ENCODE peak calls at places on chromosomes 3 and 15, in five cellular contexts. One of them, this sample, is unnamed.

GRCh38 chr15:64017082-64017588 is 29.1 kb downstream of the DAPK2 start:
- DNase-seq in neuronal stem cell: no peak
- DNase-seq in ovary: no peak
- DNase-seq in CD8-positive, alpha-beta memory T cell: no peak
- DNase-seq in GM12865: no peak
- DNase-seq in this sample: no peak

GRCh38 chr15:47289667-47290066 is 427.6 kb upstream of the SEMA6D start:
- DNase-seq in neuronal stem cell: no peak
- DNase-seq in ovary: no peak
- DNase-seq in CD8-positive, alpha-beta memory T cell: no peak
- DNase-seq in GM12865: no peak
- DNase-seq in this sample: no peak

GRCh38 chr15:53580371-53580770 is 179.1 kb downstream of the WDR72 start:
- DNase-seq in neuronal stem cell: no peak
- DNase-seq in ovary: no peak
- DNase-seq in CD8-positive, alpha-beta memory T cell: no peak
- DNase-seq in GM12865: no peak
- DNase-seq in this sample: no peak

GRCh38 chr3:114454592-114455251 is 160.9 kb downstream of the TIGIT start:
- DNase-seq in neuronal stem cell: peak; percentile 26
- DNase-seq in ovary: peak; percentile 32
- DNase-seq in CD8-positive, alpha-beta memory T cell: no peak
- DNase-seq in GM12865: peak; percentile 65
- DNase-seq in this sample: peak; percentile 78

GRCh38 chr15:39833515-39833981 is 50.9 kb upstream of the FSIP1 start:
- DNase-seq in neuronal stem cell: no peak
- DNase-seq in ovary: no peak
- DNase-seq in CD8-positive, alpha-beta memory T cell: no peak
- DNase-seq in GM12865: no peak
- DNase-seq in this sample: no peak

GRCh38 chr15:74283366-74283765 is 47.2 kb downstream of the CCDC33 start:
- DNase-seq in neuronal stem cell: no peak
- DNase-seq in ovary: no peak
- DNase-seq in CD8-positive, alpha-beta memory T cell: no peak
- DNase-seq in GM12865: no peak
- DNase-seq in this sample: peak; percentile 40

GRCh38 chr3:169562988-169563774 is 100.3 kb downstream of the MECOM start:
- DNase-seq in neuronal stem cell: no peak
- DNase-seq in ovary: no peak
- DNase-seq in CD8-positive, alpha-beta memory T cell: no peak
- DNase-seq in GM12865: peak; percentile 11
- DNase-seq in this sample: no peak

GRCh38 chr3:79808515-79808914 is 40.7 kb upstream of the ROBO1 start:
- DNase-seq in neuronal stem cell: no peak
- DNase-seq in ovary: no peak
- DNase-seq in CD8-positive, alpha-beta memory T cell: no peak
- DNase-seq in GM12865: no peak
- DNase-seq in this sample: no peak

GRCh38 chr15:96324192-96324895 is 6.2 kb upstream of the NR2F2 start:
- DNase-seq in neuronal stem cell: no peak
- DNase-seq in ovary: peak; percentile 79
- DNase-seq in CD8-positive, alpha-beta memory T cell: no peak
- DNase-seq in GM12865: no peak
- DNase-seq in this sample: no peak

GRCh38 chr3:11159421-11159904 is 5.2 kb downstream of the HRH1 start:
- DNase-seq in neuronal stem cell: no peak
- DNase-seq in ovary: peak; percentile 66
- DNase-seq in CD8-positive, alpha-beta memory T cell: no peak
- DNase-seq in GM12865: no peak
- DNase-seq in this sample: no peak

GRCh38 chr3:19213608-19214220 is 65.4 kb downstream of the KCNH8 start:
- DNase-seq in neuronal stem cell: no peak
- DNase-seq in ovary: no peak
- DNase-seq in CD8-positive, alpha-beta memory T cell: no peak
- DNase-seq in GM12865: peak; percentile 29
- DNase-seq in this sample: no peak

GRCh38 chr3:123757281-123757940 is 126.7 kb downstream of the MYLK start:
- DNase-seq in neuronal stem cell: no peak
- DNase-seq in ovary: no peak
- DNase-seq in CD8-positive, alpha-beta memory T cell: no peak
- DNase-seq in GM12865: no peak
- DNase-seq in this sample: no peak

GRCh38 chr15:67790610-67791319 is 34.5 kb upstream of the SKOR1 start:
- DNase-seq in neuronal stem cell: no peak
- DNase-seq in ovary: no peak
- DNase-seq in CD8-positive, alpha-beta memory T cell: no peak
- DNase-seq in GM12865: no peak
- DNase-seq in this sample: no peak

GRCh38 chr3:135125171-135125801 is 330.2 kb downstream of the EPHB1 start:
- DNase-seq in neuronal stem cell: peak; percentile 63
- DNase-seq in ovary: no peak
- DNase-seq in CD8-positive, alpha-beta memory T cell: no peak
- DNase-seq in GM12865: peak; percentile 27
- DNase-seq in this sample: peak; percentile 31

GRCh38 chr15:70323111-70323851 is 225.6 kb upstream of the TLE3 start:
- DNase-seq in neuronal stem cell: peak; percentile 15
- DNase-seq in ovary: peak; percentile 50
- DNase-seq in CD8-positive, alpha-beta memory T cell: no peak
- DNase-seq in GM12865: no peak
- DNase-seq in this sample: peak; percentile 7

GRCh38 chr15:40313531-40314398 is 6.0 kb upstream of the PLCB2 start:
- DNase-seq in neuronal stem cell: no peak
- DNase-seq in ovary: no peak
- DNase-seq in CD8-positive, alpha-beta memory T cell: peak; percentile 54
- DNase-seq in GM12865: peak; percentile 39
- DNase-seq in this sample: peak; percentile 93

GRCh38 chr3:160163259-160163878 is 61.9 kb upstream of the C3orf80 start:
- DNase-seq in neuronal stem cell: no peak
- DNase-seq in ovary: no peak
- DNase-seq in CD8-positive, alpha-beta memory T cell: no peak
- DNase-seq in GM12865: peak; percentile 40
- DNase-seq in this sample: no peak

GRCh38 chr3:183178833-183179549 is 16.5 kb upstream of the LAMP3 start:
- DNase-seq in neuronal stem cell: peak; percentile 60
- DNase-seq in ovary: peak; percentile 40
- DNase-seq in CD8-positive, alpha-beta memory T cell: no peak
- DNase-seq in GM12865: peak; percentile 32
- DNase-seq in this sample: peak; percentile 42

GRCh38 chr3:112699436-112699978 is 58.6 kb upstream of the CCDC80 start:
- DNase-seq in neuronal stem cell: no peak
- DNase-seq in ovary: no peak
- DNase-seq in CD8-positive, alpha-beta memory T cell: no peak
- DNase-seq in GM12865: no peak
- DNase-seq in this sample: no peak

GRCh38 chr3:196322-197153 is at the start of gene CHL1:
- DNase-seq in neuronal stem cell: peak; percentile 47
- DNase-seq in ovary: peak; percentile 28
- DNase-seq in CD8-positive, alpha-beta memory T cell: no peak
- DNase-seq in GM12865: no peak
- DNase-seq in this sample: peak; percentile 70

GRCh38 chr3:16066975-16067374 is 107.5 kb upstream of the GALNT15 start:
- DNase-seq in neuronal stem cell: no peak
- DNase-seq in ovary: no peak
- DNase-seq in CD8-positive, alpha-beta memory T cell: no peak
- DNase-seq in GM12865: no peak
- DNase-seq in this sample: no peak

GRCh38 chr3:16516695-16517481 is 3.4 kb upstream of the RFTN1 start:
- DNase-seq in neuronal stem cell: no peak
- DNase-seq in ovary: peak; percentile 69
- DNase-seq in CD8-positive, alpha-beta memory T cell: peak; percentile 11
- DNase-seq in GM12865: peak; percentile 60
- DNase-seq in this sample: peak; percentile 44

GRCh38 chr3:32817195-32817560 is 619 bp upstream of the TRIM71 start:
- DNase-seq in neuronal stem cell: no peak
- DNase-seq in ovary: no peak
- DNase-seq in CD8-positive, alpha-beta memory T cell: no peak
- DNase-seq in GM12865: no peak
- DNase-seq in this sample: peak; percentile 49

GRCh38 chr3:52240059-52240885 is 1.3 kb upstream of the TWF2 start:
- DNase-seq in neuronal stem cell: no peak
- DNase-seq in ovary: peak; percentile 47
- DNase-seq in CD8-positive, alpha-beta memory T cell: no peak
- DNase-seq in GM12865: peak; percentile 85
- DNase-seq in this sample: peak; percentile 47

GRCh38 chr3:152419748-152420147 is 151.0 kb downstream of the MBNL1 start:
- DNase-seq in neuronal stem cell: no peak
- DNase-seq in ovary: no peak
- DNase-seq in CD8-positive, alpha-beta memory T cell: no peak
- DNase-seq in GM12865: no peak
- DNase-seq in this sample: no peak

GRCh38 chr15:80251505-80252280 is at the start of gene CTXND1:
- DNase-seq in neuronal stem cell: peak; percentile 21
- DNase-seq in ovary: no peak
- DNase-seq in CD8-positive, alpha-beta memory T cell: no peak
- DNase-seq in GM12865: no peak
- DNase-seq in this sample: peak; percentile 45

GRCh38 chr3:15647629-15648167 is 46.2 kb downstream of the BTD start:
- DNase-seq in neuronal stem cell: no peak
- DNase-seq in ovary: no peak
- DNase-seq in CD8-positive, alpha-beta memory T cell: peak; percentile 24
- DNase-seq in GM12865: peak; percentile 95
- DNase-seq in this sample: no peak

GRCh38 chr3:184284696-184285095 is 8.9 kb downstream of the ECE2 start:
- DNase-seq in neuronal stem cell: peak; percentile 41
- DNase-seq in ovary: no peak
- DNase-seq in CD8-positive, alpha-beta memory T cell: no peak
- DNase-seq in GM12865: peak; percentile 22
- DNase-seq in this sample: peak; percentile 80

GRCh38 chr3:58994746-58995330 is 55.0 kb downstream of the CFAP20DC start:
- DNase-seq in neuronal stem cell: peak; percentile 56
- DNase-seq in ovary: no peak
- DNase-seq in CD8-positive, alpha-beta memory T cell: no peak
- DNase-seq in GM12865: peak; percentile 71
- DNase-seq in this sample: peak; percentile 77

GRCh38 chr15:66765478-66766281 is 63.6 kb downstream of the SMAD6 start:
- DNase-seq in neuronal stem cell: no peak
- DNase-seq in ovary: peak; percentile 46
- DNase-seq in CD8-positive, alpha-beta memory T cell: no peak
- DNase-seq in GM12865: peak; percentile 73
- DNase-seq in this sample: peak; percentile 96
- H3K4me3 ChIP-seq in neuronal stem cell: no peak overlapping the region
- H3K4me3 ChIP-seq in ovary: no peak overlapping the region
- H3K4me3 ChIP-seq in CD8-positive, alpha-beta memory T cell: no peak overlapping the region
- H3K4me3 ChIP-seq in GM12865: no peak overlapping the region
- H3K4me3 ChIP-seq in this sample: no peak overlapping the region

GRCh38 chr3:177609613-177610012 is 412.3 kb upstream of the TBL1XR1 start:
- DNase-seq in neuronal stem cell: no peak
- DNase-seq in ovary: no peak
- DNase-seq in CD8-positive, alpha-beta memory T cell: no peak
- DNase-seq in GM12865: no peak
- DNase-seq in this sample: no peak
- H3K4me3 ChIP-seq in neuronal stem cell: no peak overlapping the region
- H3K4me3 ChIP-seq in ovary: no peak overlapping the region
- H3K4me3 ChIP-seq in CD8-positive, alpha-beta memory T cell: no peak overlapping the region
- H3K4me3 ChIP-seq in GM12865: no peak overlapping the region
- H3K4me3 ChIP-seq in this sample: no peak overlapping the region

GRCh38 chr3:71247221-71247947 is 336.1 kb downstream of the FOXP1 start:
- DNase-seq in neuronal stem cell: no peak
- DNase-seq in ovary: no peak
- DNase-seq in CD8-positive, alpha-beta memory T cell: no peak
- DNase-seq in GM12865: no peak
- DNase-seq in this sample: peak; percentile 33

GRCh38 chr3:71244153-71245051 is 339.1 kb downstream of the FOXP1 start:
- DNase-seq in neuronal stem cell: no peak
- DNase-seq in ovary: peak; percentile 47
- DNase-seq in CD8-positive, alpha-beta memory T cell: no peak
- DNase-seq in GM12865: no peak
- DNase-seq in this sample: peak; percentile 40

GRCh38 chr3:71245052-71245488 is 338.5 kb downstream of the FOXP1 start:
- DNase-seq in neuronal stem cell: no peak
- DNase-seq in ovary: peak; percentile 48
- DNase-seq in CD8-positive, alpha-beta memory T cell: no peak
- DNase-seq in GM12865: no peak
- DNase-seq in this sample: peak; percentile 67

GRCh38 chr3:71247948-71248315 is 335.6 kb downstream of the FOXP1 start:
- DNase-seq in neuronal stem cell: no peak
- DNase-seq in ovary: no peak
- DNase-seq in CD8-positive, alpha-beta memory T cell: no peak
- DNase-seq in GM12865: no peak
- DNase-seq in this sample: no peak

DNA sequence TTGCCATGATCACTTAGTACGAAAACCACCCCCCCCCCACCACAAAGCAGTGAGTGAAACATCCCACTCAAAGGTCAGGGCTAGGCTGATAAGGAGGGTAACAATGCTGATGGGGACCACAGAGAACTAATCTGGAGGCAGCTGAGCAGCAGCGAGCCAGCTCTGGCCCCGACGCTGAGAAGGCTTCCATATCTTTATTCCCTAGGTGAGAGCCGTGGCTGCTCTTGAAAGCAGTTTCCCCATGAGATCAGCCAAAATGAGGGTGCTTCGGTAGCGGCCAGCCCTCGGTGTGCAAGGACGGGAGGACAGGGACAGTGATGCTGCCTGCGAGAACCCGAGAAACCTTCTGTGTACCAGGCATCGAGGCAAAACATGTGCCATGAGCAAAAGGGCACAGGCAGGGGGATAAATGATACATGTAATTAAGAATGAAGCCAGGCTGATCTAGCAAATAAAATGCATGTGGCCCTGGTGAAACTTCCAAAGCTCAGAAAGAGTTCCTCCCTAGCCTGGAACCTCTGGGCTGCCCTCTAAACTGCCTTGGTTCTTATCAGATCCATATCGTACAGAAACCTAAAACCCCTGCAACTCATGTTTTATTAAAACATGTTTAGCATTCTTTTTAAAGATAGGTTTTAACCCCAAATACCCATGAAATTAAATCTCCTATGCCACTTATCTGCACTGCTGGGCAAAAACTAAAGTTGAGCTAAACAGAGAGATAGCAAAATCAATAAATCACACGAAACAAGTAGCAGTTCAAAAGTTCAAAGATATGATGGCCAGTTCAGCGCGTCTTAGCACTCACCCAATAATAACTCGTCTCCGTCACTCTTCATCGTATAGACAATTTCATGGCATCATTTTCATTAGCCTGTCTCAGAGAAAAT is 337.3 kb downstream of the FOXP1 start:
- DNase-seq in neuronal stem cell: no peak
- DNase-seq in ovary: peak; percentile 38
- DNase-seq in CD8-positive, alpha-beta memory T cell: no peak
- DNase-seq in GM12865: no peak
- DNase-seq in this sample: no peak
- H3K4me3 ChIP-seq in neuronal stem cell: no peak overlapping the region
- H3K4me3 ChIP-seq in ovary: no peak overlapping the region
- H3K4me3 ChIP-seq in CD8-positive, alpha-beta memory T cell: no peak overlapping the region
- H3K4me3 ChIP-seq in GM12865: no peak overlapping the region
- H3K4me3 ChIP-seq in this sample: no peak overlapping the region

GRCh38 chr3:128492353-128493220 is at the start of gene GATA2:
- DNase-seq in neuronal stem cell: no peak
- DNase-seq in ovary: no peak
- DNase-seq in CD8-positive, alpha-beta memory T cell: no peak
- DNase-seq in GM12865: no peak
- DNase-seq in this sample: peak; percentile 76
- H3K4me3 ChIP-seq in neuronal stem cell: no peak within 1 kb of the TSS
- H3K4me3 ChIP-seq in ovary: peak within 1 kb of the TSS; percentile 58
- H3K4me3 ChIP-seq in CD8-positive, alpha-beta memory T cell: no peak within 1 kb of the TSS
- H3K4me3 ChIP-seq in GM12865: no peak within 1 kb of the TSS
- H3K4me3 ChIP-seq in this sample: peak within 1 kb of the TSS; percentile 77

This sample was measured in HAP-1.